ENCODE peak calls at places on chromosome 13, in four cellular contexts. One of them, this sample, is unnamed.
A peak's percentile ranks its signal among the peaks of the same experiment; 100 is the strongest.

GRCh38 chr13:29573190-29573589 is 22.3 kb downstream of the SLC7A1 start:
- DNase-seq in psoas muscle: no peak
- DNase-seq in AG09319: no peak
- DNase-seq in HFFc6: no peak
- DNase-seq in this sample: peak; percentile 45

GRCh38 chr13:73133536-73133935 is 74.7 kb downstream of the KLF5 start:
- DNase-seq in psoas muscle: no peak
- DNase-seq in AG09319: no peak
- DNase-seq in HFFc6: peak; percentile 50
- DNase-seq in this sample: no peak

GRCh38 chr13:53045110-53045509 is 16.5 kb downstream of the OLFM4 start:
- DNase-seq in psoas muscle: no peak
- DNase-seq in AG09319: no peak
- DNase-seq in HFFc6: no peak
- DNase-seq in this sample: no peak

GRCh38 chr13:66553391-66553790 is 676.7 kb downstream of the PCDH9 start:
- DNase-seq in psoas muscle: no peak
- DNase-seq in AG09319: no peak
- DNase-seq in HFFc6: no peak
- DNase-seq in this sample: no peak

GRCh38 chr13:38228322-38228721 is 121.3 kb upstream of the UFM1 start:
- DNase-seq in psoas muscle: no peak
- DNase-seq in AG09319: no peak
- DNase-seq in HFFc6: no peak
- DNase-seq in this sample: no peak

GRCh38 chr13:94993608-94994007 is 281.3 kb upstream of the SOX21 start:
- DNase-seq in psoas muscle: no peak
- DNase-seq in AG09319: no peak
- DNase-seq in HFFc6: no peak
- DNase-seq in this sample: no peak

GRCh38 chr13:40120288-40120687 is 464.8 kb downstream of the COG6 start:
- DNase-seq in psoas muscle: no peak
- DNase-seq in AG09319: no peak
- DNase-seq in HFFc6: no peak
- DNase-seq in this sample: no peak

GRCh38 chr13:106491928-106492327 is 43.5 kb downstream of the EFNB2 start:
- DNase-seq in psoas muscle: no peak
- DNase-seq in AG09319: no peak
- DNase-seq in HFFc6: no peak
- DNase-seq in this sample: no peak

GRCh38 chr13:49165798-49166752 is 54.1 kb upstream of the MLNR start:
- DNase-seq in psoas muscle: no peak
- DNase-seq in AG09319: no peak
- DNase-seq in HFFc6: no peak
- DNase-seq in this sample: no peak

GRCh38 chr13:99342723-99343315 is 35.6 kb upstream of the GPR183 start:
- DNase-seq in psoas muscle: no peak
- DNase-seq in AG09319: no peak
- DNase-seq in HFFc6: no peak
- DNase-seq in this sample: no peak

GRCh38 chr13:47004022-47004421 is 107.2 kb upstream of the HTR2A start:
- DNase-seq in psoas muscle: no peak
- DNase-seq in AG09319: no peak
- DNase-seq in HFFc6: no peak
- DNase-seq in this sample: no peak
- TF ChIP-seq CTCF in psoas muscle: no peak
- TF ChIP-seq CTCF in AG09319: no peak
- TF ChIP-seq CTCF in HFFc6: no peak
- TF ChIP-seq CTCF in this sample: no peak

GRCh38 chr13:113091211-113091771 is 14.3 kb upstream of the F7 start:
- DNase-seq in psoas muscle: no peak
- DNase-seq in AG09319: no peak
- DNase-seq in HFFc6: no peak
- DNase-seq in this sample: no peak

GRCh38 chr13:113089693-113090414 is 15.7 kb upstream of the F7 start:
- DNase-seq in psoas muscle: no peak
- DNase-seq in AG09319: no peak
- DNase-seq in HFFc6: no peak
- DNase-seq in this sample: no peak

GRCh38 chr13:113088691-113089020 is 16.9 kb upstream of the F7 start:
- DNase-seq in psoas muscle: no peak
- DNase-seq in AG09319: no peak
- DNase-seq in HFFc6: no peak
- DNase-seq in this sample: no peak

GRCh38 chr13:113090806-113091205 is 14.8 kb upstream of the F7 start:
- DNase-seq in psoas muscle: no peak
- DNase-seq in AG09319: no peak
- DNase-seq in HFFc6: no peak
- DNase-seq in this sample: no peak

GRCh38 chr13:113090415-113090770 is 15.2 kb upstream of the F7 start:
- DNase-seq in psoas muscle: no peak
- DNase-seq in AG09319: no peak
- DNase-seq in HFFc6: no peak
- DNase-seq in this sample: no peak
- TF ChIP-seq CTCF in psoas muscle: no peak
- TF ChIP-seq CTCF in AG09319: no peak
- TF ChIP-seq CTCF in HFFc6: no peak
- TF ChIP-seq CTCF in this sample: no peak

GRCh38 chr13:98142427-98143156 is at the start of gene FARP1:
- DNase-seq in psoas muscle: peak; percentile 76
- DNase-seq in AG09319: peak; percentile 37
- DNase-seq in HFFc6: peak; percentile 41
- DNase-seq in this sample: peak; percentile 77
- TF ChIP-seq CTCF in psoas muscle: peak; percentile 47
- TF ChIP-seq CTCF in AG09319: peak; percentile 12
- TF ChIP-seq CTCF in HFFc6: peak; percentile 37
- TF ChIP-seq CTCF in this sample: peak; percentile 38

DNA sequence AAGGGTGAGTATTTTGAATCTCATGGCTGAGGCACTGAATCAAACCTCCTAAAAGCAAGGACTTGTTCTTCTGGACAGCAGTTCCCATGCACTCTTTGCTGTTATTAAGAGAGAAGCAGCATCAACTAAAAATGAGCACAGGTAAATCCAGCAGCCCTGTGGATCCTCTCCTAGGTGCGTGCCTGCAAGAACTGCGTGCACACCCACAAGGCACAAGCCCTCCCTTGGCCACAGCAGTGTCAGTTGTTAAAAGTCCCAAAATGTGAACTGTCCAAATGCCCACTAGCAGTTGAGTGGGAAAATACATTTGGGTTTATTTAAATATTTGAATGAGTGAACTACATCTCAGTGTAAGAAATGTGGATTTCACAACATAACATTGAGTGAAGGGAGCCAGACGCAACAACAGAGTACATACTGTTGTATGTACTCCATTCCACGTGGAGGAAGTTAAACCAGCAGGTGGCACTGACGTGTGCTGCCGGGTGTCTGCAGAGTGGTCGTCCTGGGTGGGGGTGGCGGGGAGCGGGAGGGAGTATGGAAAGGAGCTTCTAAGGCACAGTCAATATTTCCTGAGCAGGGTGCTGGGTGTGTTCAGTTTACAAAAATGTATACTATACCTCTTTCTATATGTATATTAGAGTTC is 266.4 kb downstream of the NALCN start:
- DNase-seq in psoas muscle: no peak
- DNase-seq in AG09319: peak; percentile 11
- DNase-seq in HFFc6: peak; percentile 4
- DNase-seq in this sample: no peak
- TF ChIP-seq CTCF in psoas muscle: no peak
- TF ChIP-seq CTCF in AG09319: peak; percentile 43
- TF ChIP-seq CTCF in HFFc6: peak; percentile 74
- TF ChIP-seq CTCF in this sample: no peak

GRCh38 chr13:46731535-46731934 is 65.4 kb downstream of the ESD start:
- DNase-seq in psoas muscle: no peak
- DNase-seq in AG09319: no peak
- DNase-seq in HFFc6: no peak
- DNase-seq in this sample: no peak

GRCh38 chr13:46726347-46726746 is 70.6 kb downstream of the ESD start:
- DNase-seq in psoas muscle: no peak
- DNase-seq in AG09319: no peak
- DNase-seq in HFFc6: no peak
- DNase-seq in this sample: no peak

DNA sequence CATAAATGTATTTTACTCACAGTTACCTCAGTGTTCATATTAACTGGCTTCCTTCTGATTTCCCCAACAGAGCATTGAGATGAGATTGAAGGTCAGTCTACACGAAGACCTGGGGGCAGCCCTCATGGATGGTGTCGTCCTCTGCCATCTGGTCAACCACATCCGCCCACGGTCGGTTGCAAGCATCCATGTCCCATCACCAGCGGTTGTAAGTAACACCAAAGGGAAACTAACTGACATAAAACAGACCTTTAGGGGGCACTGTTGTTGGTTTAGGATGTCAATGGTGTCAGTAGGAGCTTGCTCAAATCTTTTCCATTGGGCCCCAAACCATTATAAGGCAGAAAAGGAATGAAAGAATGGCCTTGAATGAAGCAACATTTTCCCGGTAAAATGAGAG is 68.2 kb downstream of the ESD start:
- DNase-seq in psoas muscle: no peak
- DNase-seq in AG09319: no peak
- DNase-seq in HFFc6: no peak
- DNase-seq in this sample: peak; percentile 20
- TF ChIP-seq CTCF in psoas muscle: no peak
- TF ChIP-seq CTCF in AG09319: no peak
- TF ChIP-seq CTCF in HFFc6: peak; percentile 63
- TF ChIP-seq CTCF in this sample: peak; percentile 17

This sample was measured in GM13976.